ENCODE peak calls at places on chromosomes 13 and 19, in four cellular contexts. G is HAP-1, D is aorta, Q is uterus. W is an unnamed sample.

GRCh38 chr19:55193481-55193880 is 13.4 kb upstream of the SYT5 start:
- DNase-seq in D (no peak), G (no peak), Q (no peak), W (no peak)

GRCh38 chr13:110779046-110779445 is 65.5 kb downstream of the ING1 start:
- DNase-seq in G (no peak), D (no peak), Q (no peak), W (no peak)

GRCh38 chr19:34556500-34556899 is 74.9 kb downstream of the WTIP start:
- DNase-seq in G (peak; percentile 69), Q (no peak), D (no peak), W (no peak)

GRCh38 chr13:26041476-26041875 is 10.3 kb downstream of the SHISA2 start:
- DNase-seq in D (no peak), G (no peak), Q (no peak), W (no peak)

GRCh38 chr13:67996101-67996500 is 766.0 kb upstream of the PCDH9 start:
- DNase-seq in Q (no peak), D (no peak), G (no peak), W (no peak)

GRCh38 chr19:1824252-1824622 is 12.2 kb upstream of the ATP8B3 start:
- DNase-seq in D (no peak), Q (no peak), G (no peak), W (no peak)

GRCh38 chr19:10112895-10113591 is 1.6 kb downstream of the P2RY11 start:
- DNase-seq in Q (no peak), D (peak; percentile 65), G (peak; percentile 84), W (no peak)

GRCh38 chr19:28426902-28427232 is 786.1 kb downstream of the UQCRFS1 start:
- DNase-seq in D (no peak), Q (no peak), G (no peak), W (no peak)

GRCh38 chr13:48749144-48749543 is 95.4 kb downstream of the CYSLTR2 start:
- DNase-seq in D (no peak), Q (peak; percentile 25), G (no peak), W (no peak)

GRCh38 chr19:5128251-5128931 is 159.5 kb downstream of the KDM4B start:
- DNase-seq in D (peak; percentile 79), Q (peak; percentile 65), G (no peak), W (no peak)

GRCh38 chr19:39398297-39398864 is 7.2 kb downstream of the MED29 start:
- DNase-seq in D (peak; percentile 93), G (no peak), Q (peak; percentile 70), W (peak; percentile 88)

GRCh38 chr13:112260108-112261055 is 115.8 kb upstream of the SPACA7 start:
- DNase-seq in G (no peak), Q (no peak), D (no peak), W (no peak)

GRCh38 chr13:87147076-87147475 is 524.1 kb upstream of the SLITRK5 start:
- DNase-seq in G (no peak), Q (no peak), D (no peak), W (no peak)

GRCh38 chr19:23098286-23098685 is 18.5 kb upstream of the ZNF730 start:
- DNase-seq in G (no peak), D (no peak), Q (no peak), W (no peak)

DNA sequence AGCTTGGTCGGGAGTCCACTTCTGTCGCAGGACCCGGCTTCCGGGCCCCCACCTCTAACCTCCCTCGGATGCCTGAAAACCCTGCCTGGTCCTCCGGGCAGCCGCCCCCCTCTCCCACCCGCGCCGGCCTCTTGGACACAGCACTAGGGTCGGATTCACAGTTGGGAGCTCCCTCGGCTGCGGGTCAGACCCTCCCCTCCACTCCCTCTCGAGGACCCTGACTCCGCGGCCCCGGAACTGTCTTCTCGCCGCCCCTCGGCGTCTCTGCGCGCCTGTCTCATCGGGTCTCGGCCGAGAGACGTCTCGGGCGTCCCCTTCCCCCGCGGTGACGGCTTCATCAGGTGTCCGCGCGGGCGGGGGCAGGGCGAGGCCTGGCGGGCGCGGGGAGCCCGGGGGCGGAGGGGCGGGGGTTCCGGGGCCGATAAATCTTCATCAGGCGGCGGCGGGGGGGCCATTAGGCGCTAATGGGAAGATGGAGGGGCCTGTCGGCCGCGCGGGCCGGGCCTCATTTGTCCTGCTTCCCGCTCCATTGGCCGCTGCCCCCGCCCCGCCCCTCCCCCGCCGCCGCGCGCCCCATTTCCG is 11.7 kb upstream of the ERFL start:
- DNase-seq in G (no peak), Q (no peak), D (no peak), W (no peak)
- H3K4me3 ChIP-seq in G (no peak overlapping the region), Q (peak overlapping the region; percentile 35), D (no peak overlapping the region), W (peak overlapping the region; percentile 42)

GRCh38 chr13:24541127-24541475 is 28.5 kb upstream of the PARP4 start:
- DNase-seq in G (no peak), D (no peak), Q (no peak), W (no peak)
- H3K4me1 ChIP-seq in G (no peaks in the 10 kb centered on the region), D (no peaks in the 10 kb centered on the region), Q (no peaks in the 10 kb centered on the region), W (no peaks in the 10 kb centered on the region)

GRCh38 chr19:32367948-32368536 is 22.6 kb downstream of the ZNF507 start:
- DNase-seq in Q (no peak), G (no peak), D (no peak), W (no peak)
- H3K36me3 ChIP-seq in Q (no peaks in the 10 kb centered on the region), G (peaks cover 42% of the 10 kb centered on the region), D (peaks cover 4% of the 10 kb centered on the region), W (peaks cover 59% of the 10 kb centered on the region)

GRCh38 chr19:45526143-45526542 is 18.9 kb downstream of the VASP start:
- DNase-seq in Q (peak; percentile 65), G (peak; percentile 91), D (no peak), W (peak; percentile 90)

GRCh38 chr19:45526971-45527370 is 19.7 kb downstream of the VASP start:
- DNase-seq in D (no peak), Q (no peak), G (no peak), W (no peak)

GRCh38 chr19:45528744-45529453 is 21.6 kb downstream of the VASP start:
- DNase-seq in G (peak; percentile 35), Q (no peak), D (no peak), W (peak; percentile 88)

GRCh38 chr19:45527731-45528130 is 20.5 kb downstream of the VASP start:
- DNase-seq in G (no peak), D (no peak), Q (no peak), W (no peak)

GRCh38 chr19:45528149-45528743 is 21.0 kb downstream of the VASP start:
- DNase-seq in Q (no peak), G (peak; percentile 26), D (no peak), W (peak; percentile 95)
- H3K4me3 ChIP-seq in Q (no peak overlapping the region), G (no peak overlapping the region), D (no peak overlapping the region), W (peak overlapping the region; percentile 34)

GRCh38 chr13:40982772-40983171 is 36.3 kb downstream of the ELF1 start:
- DNase-seq in Q (peak; percentile 43), D (no peak), G (no peak), W (no peak)

GRCh38 chr13:40980466-40980865 is 38.6 kb downstream of the ELF1 start:
- DNase-seq in G (no peak), D (no peak), Q (no peak), W (no peak)

GRCh38 chr13:40983269-40983668 is 35.8 kb downstream of the ELF1 start:
- DNase-seq in G (no peak), Q (no peak), D (no peak), W (no peak)

GRCh38 chr13:40981361-40981760 is 37.8 kb downstream of the ELF1 start:
- DNase-seq in D (no peak), Q (no peak), G (no peak), W (no peak)

DNA sequence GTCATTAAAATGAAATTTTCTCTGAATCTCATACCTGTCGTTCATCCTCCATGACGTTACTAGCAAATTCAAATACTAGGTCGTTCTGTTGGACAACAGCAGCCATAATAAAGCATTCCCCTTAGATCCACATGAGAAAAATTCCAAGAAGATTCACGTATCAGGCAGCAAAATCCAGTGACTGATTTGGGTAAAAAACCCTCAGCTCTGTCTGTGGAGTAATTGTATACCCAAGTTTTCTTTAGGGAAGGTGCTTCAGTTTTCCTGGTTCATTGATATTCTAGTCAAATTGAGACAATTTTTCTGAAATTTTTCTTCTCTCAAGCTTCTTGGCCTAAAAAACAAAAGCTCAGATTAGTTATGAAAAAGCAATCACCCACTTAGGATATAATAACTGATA is 37.2 kb downstream of the ELF1 start:
- DNase-seq in G (no peak), Q (no peak), D (no peak), W (no peak)
- H3K4me1 ChIP-seq in G (no peaks in the 10 kb centered on the region), Q (no peaks in the 10 kb centered on the region), D (peaks cover 4% of the 10 kb centered on the region), W (peaks cover 40% of the 10 kb centered on the region)

GRCh38 chr19:45785781-45786532 is 3.7 kb upstream of the DMPK start:
- DNase-seq in G (no peak), Q (no peak), D (no peak), W (no peak)
- H3K36me3 ChIP-seq in G (peaks cover 49% of the 10 kb centered on the region), Q (no peaks in the 10 kb centered on the region), D (no peaks in the 10 kb centered on the region), W (peaks cover 42% of the 10 kb centered on the region)

GRCh38 chr19:49688531-49689132 is 762 bp upstream of the ADM5 start:
- DNase-seq in G (no peak), Q (no peak), D (no peak), W (no peak)
- H3K4me3 ChIP-seq in G (no peak overlapping the region), Q (no peak overlapping the region), D (no peak overlapping the region), W (no peak overlapping the region)

GRCh38 chr13:33462109-33462508 is 176.6 kb upstream of the STARD13 start:
- DNase-seq in Q (no peak), D (no peak), G (no peak), W (no peak)
- H3K4me1 ChIP-seq in Q (no peaks in the 10 kb centered on the region), D (no peaks in the 10 kb centered on the region), G (no peaks in the 10 kb centered on the region), W (no peaks in the 10 kb centered on the region)

DNA sequence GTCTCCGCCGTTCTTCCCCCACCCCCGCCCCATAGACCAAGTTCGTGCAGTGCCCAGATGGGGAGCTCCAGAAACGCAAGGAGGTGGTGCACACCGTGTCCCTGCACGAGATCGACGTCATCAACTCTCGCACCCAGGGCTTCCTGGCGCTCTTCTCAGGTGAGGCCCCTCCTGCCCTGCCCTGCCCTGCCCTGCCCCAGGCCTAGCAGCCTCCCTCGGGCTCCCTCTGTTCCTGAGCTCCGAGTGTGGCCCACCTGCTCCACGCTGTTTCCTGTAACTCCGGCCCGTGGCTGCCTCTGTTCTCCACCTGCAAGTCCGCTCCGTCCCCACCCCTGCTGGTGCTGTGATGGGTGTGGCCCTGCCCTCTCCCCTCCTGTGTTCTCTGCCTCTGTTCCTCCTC is 6.4 kb downstream of the LHB start:
- DNase-seq in D (no peak), G (no peak), Q (no peak), W (no peak)
- H3K36me3 ChIP-seq in D (peaks cover 2% of the 10 kb centered on the region), G (peaks cover 80% of the 10 kb centered on the region), Q (no peaks in the 10 kb centered on the region), W (peaks cover 67% of the 10 kb centered on the region)

DNA sequence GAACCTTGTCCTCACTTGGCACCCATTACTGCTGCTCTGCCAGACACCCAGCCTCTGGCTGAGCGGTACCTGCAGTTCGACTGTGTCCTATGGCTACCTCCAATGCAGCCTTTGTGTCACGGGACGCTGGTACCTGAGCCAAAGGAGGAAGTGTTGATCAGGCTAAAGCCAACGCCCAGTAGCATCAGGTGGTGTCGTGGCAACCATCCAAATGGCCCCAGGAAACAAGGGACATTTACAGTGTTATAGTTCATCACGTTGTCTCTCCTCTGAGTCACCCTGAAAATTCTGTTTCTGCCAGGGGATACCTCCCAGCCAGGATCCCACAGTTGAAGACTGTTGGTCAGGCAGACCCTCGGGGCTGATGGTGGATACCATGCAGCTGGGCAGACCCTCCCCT is 10.1 kb downstream of the RHPN2 start:
- DNase-seq in G (no peak), Q (no peak), D (no peak), W (no peak)
- H3K4me3 ChIP-seq in G (no peak overlapping the region), Q (no peak overlapping the region), D (no peak overlapping the region), W (no peak overlapping the region)

W was measured in RWPE2.